ENCODE peak calls at places on chromosomes 5 and 9, in four cellular contexts. K, S, A and E are unnamed samples.

GRCh38 chr5:62310426-62311105 is 4.6 kb downstream of the KIF2A start:
- DNase-seq in S (no peak), K (no peak), A (no peak), E (no peak)

GRCh38 chr9:136187197-136187596 is 17.7 kb downstream of the LHX3 start:
- DNase-seq in K (no peak), A (no peak), S (no peak), E (no peak)

GRCh38 chr5:170937914-170938313 is 76.1 kb downstream of the RANBP17 start:
- DNase-seq in A (no peak), S (no peak), K (no peak), E (no peak)

GRCh38 chr5:73974871-73975351 is 348.9 kb downstream of the ARHGEF28 start:
- DNase-seq in K (no peak), A (peak; percentile 43), S (no peak), E (no peak)

GRCh38 chr9:33179298-33179697 is 12.2 kb upstream of the B4GALT1 start:
- DNase-seq in K (no peak), A (no peak), S (no peak), E (no peak)

GRCh38 chr5:112574566-112574965 is 155.5 kb upstream of the EPB41L4A start:
- DNase-seq in S (no peak), K (no peak), A (no peak), E (no peak)

GRCh38 chr5:29001666-29002065 is 1963.3 kb upstream of the CDH9 start:
- DNase-seq in K (no peak), S (no peak), A (no peak), E (no peak)

GRCh38 chr5:35337332-35338168 is 107.3 kb upstream of the PRLR start:
- DNase-seq in S (no peak), K (no peak), A (no peak), E (no peak)

GRCh38 chr9:74035786-74036185 is 461.3 kb upstream of the RORB start:
- DNase-seq in K (no peak), A (peak; percentile 10), S (no peak), E (no peak)

GRCh38 chr5:15209053-15209762 is 290.8 kb upstream of the FBXL7 start:
- DNase-seq in A (no peak), K (no peak), S (no peak), E (no peak)

GRCh38 chr9:112887377-112887776 is 3.3 kb downstream of the SLC46A2 start:
- DNase-seq in A (peak; percentile 12), K (peak; percentile 34), S (peak; percentile 31), E (no peak)

GRCh38 chr5:67063055-67063454 is 133.5 kb downstream of the CD180 start:
- DNase-seq in A (no peak), K (no peak), S (no peak), E (no peak)

GRCh38 chr5:60163762-60164161 is 270.2 kb upstream of the PDE4D start:
- DNase-seq in S (no peak), K (no peak), A (no peak), E (no peak)

GRCh38 chr9:136090768-136091581 is 4.1 kb downstream of the NACC2 start:
- DNase-seq in K (no peak), S (no peak), A (no peak), E (no peak)

DNA sequence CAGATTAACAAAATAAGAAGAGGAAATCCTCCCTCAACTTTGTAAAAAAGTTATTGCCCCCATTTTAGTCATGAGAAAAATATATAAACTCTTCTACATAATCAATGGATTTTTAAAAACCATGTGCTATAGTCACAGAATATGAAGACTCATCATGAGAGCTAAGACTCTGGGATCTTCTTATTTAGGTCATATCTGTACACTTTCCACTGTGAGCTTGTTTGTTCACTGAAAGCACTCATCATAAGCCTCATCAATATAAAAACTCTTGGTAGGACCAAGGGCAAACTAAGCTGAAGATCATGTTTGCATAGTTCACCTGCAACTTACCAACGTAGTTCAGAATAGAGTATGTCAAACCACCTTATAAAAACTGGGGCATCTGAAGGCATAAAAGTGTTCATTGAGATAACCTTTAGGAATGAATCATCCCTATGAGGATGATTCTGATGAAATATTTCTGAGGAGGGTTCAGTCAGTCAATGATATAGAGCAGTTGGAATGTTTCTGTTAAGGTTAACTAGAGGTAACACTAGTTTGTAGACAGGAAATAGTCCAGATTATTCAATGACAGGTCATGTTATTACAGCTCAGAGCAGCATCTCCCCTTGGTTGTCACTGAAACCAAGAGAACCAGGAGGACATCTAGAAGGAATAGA is 289.9 kb upstream of the SMC2 start:
- DNase-seq in K (no peak), A (no peak), S (no peak), E (no peak)
- TF ChIP-seq SIN3A in K (no peak), A (no peak), S (no peak), E (no peak)

DNA sequence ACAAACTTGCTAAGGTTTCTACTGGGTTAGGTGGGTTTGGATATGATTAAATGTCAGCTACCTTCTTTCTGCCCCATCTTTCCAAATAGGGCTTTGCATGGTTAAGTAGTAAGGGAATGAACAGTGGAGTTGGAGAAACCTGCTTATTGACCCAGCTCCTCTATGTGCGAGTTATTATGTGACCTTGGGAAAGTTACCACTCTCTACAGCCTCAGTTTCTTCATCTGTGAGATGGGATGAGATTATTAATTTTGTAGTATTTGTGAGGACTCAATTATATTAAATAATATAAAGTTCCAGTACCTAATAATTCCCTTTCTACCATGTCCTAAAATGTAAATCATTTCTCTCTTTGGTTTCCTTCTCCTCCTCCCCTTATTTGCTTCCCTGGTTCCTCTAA is 123.4 kb downstream of the GDNF start:
- DNase-seq in K (no peak), A (no peak), S (no peak), E (no peak)
- TF ChIP-seq HDAC6 in K (no peak), A (no peak), S (no peak), E (no peak)

GRCh38 chr5:6902597-6902996 is 189.4 kb downstream of the TENT4A start:
- DNase-seq in K (no peak), A (no peak), S (no peak), E (no peak)
- TF ChIP-seq SRF in K (no peak), A (no peak), S (no peak), E (no peak)

DNA sequence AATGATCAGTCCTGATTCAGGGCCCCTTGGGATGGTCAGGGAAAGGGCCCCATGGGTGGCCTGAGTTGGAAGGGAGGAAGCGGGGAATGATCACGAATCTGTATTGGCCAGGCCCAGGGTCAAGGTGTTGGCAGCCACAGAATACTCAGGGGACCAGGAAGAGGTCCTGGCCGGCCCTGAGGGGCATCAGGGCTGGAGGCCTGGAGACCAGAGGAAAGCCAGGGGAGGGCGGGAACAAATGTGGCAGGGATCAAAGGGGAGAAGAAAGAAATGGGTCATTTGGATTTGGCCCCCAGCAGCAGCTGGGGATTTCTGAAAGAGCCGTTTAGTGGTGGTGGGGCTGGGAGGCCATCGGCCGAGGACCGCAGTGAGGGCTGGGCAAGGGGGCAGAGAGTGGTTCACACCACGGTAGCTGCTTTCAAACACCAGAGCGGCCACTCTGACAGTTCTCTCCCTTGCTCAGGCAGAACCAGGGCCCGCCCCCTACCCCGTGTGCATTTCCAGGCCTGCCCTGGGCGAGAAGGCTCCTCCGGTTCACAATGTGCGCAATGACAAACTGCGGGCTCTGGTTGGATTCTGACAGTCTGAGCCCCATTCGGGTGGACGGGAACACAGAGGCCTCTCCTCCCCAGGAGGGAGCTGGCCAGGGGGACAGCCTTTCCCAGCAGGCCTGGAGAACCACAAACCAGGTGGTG is 220.2 kb upstream of the IER5L start:
- DNase-seq in A (no peak), S (no peak), K (no peak), E (no peak)
- TF ChIP-seq SIN3A in A (no peak), S (no peak), K (no peak), E (no peak)

GRCh38 chr9:90458485-90458884 is 184.1 kb downstream of the DIRAS2 start:
- DNase-seq in S (peak; percentile 4), K (no peak), A (peak; percentile 78), E (no peak)
- TF ChIP-seq HDAC6 in S (no peak), K (no peak), A (no peak), E (no peak)